ENCODE peak calls at places on chromosomes 6 and 20, in ten cellular contexts. L is GM12865, U is HFF-Myc, Q is NB4, H is heart left ventricle, Z is cardiac fibroblast, M is lung, K is tibial artery, D is breast epithelium, P is fibroblast of mammary gland. A is an unnamed sample.

GRCh38 chr6:139753198-139753861 is 378.9 kb upstream of the CITED2 start:
- DNase-seq in H (no peak), Z (peak; percentile 75), U (no peak), D (no peak), P (no peak), L (no peak), Q (no peak), M (no peak), K (no peak), A (no peak)

GRCh38 chr20:47318596-47319516 is 37.6 kb downstream of the ZMYND8 start:
- DNase-seq in L (no peak), Q (peak; percentile 78), P (peak; percentile 80), H (peak; percentile 92), M (peak; percentile 91), Z (peak; percentile 80), U (no peak), D (peak; percentile 75), K (peak; percentile 89), A (peak; percentile 77)

GRCh38 chr20:38723982-38724602 is at the start of gene SLC32A1:
- DNase-seq in L (no peak), M (no peak), Q (no peak), Z (no peak), U (no peak), H (no peak), D (no peak), K (no peak), P (no peak), A (no peak)

GRCh38 chr20:63015147-63015664 is 8.4 kb upstream of the BHLHE23 start:
- DNase-seq in D (no peak), L (no peak), U (no peak), Z (no peak), P (no peak), Q (no peak), H (no peak), K (no peak), M (no peak), A (no peak)

GRCh38 chr6:112781236-112781635 is 434.1 kb downstream of the RFPL4B start:
- DNase-seq in D (no peak), P (peak; percentile 33), K (no peak), H (no peak), U (no peak), L (peak; percentile 3), M (no peak), Q (no peak), Z (peak; percentile 60), A (no peak)

GRCh38 chr6:128508588-128509296 is 11.7 kb downstream of the PTPRK start:
- DNase-seq in Q (peak; percentile 25), P (peak; percentile 96), U (peak; percentile 75), L (no peak), D (no peak), K (no peak), M (no peak), H (no peak), Z (peak; percentile 98), A (no peak)

GRCh38 chr6:2351807-2352431 is 106.5 kb upstream of the GMDS start:
- DNase-seq in P (peak; percentile 66), M (no peak), H (no peak), L (no peak), Q (peak; percentile 22), D (no peak), U (no peak), Z (peak; percentile 84), K (no peak), A (no peak)

GRCh38 chr20:58699246-58700107 is 6.9 kb downstream of the NPEPL1 start:
- DNase-seq in D (peak; percentile 30), H (peak; percentile 17), P (no peak), U (no peak), L (no peak), M (no peak), Z (no peak), K (peak; percentile 63), Q (no peak), A (no peak)

GRCh38 chr6:150719861-150720260 is 120.2 kb downstream of the PLEKHG1 start:
- DNase-seq in M (no peak), Q (no peak), D (no peak), H (no peak), Z (no peak), K (no peak), P (no peak), L (no peak), U (no peak), A (no peak)

GRCh38 chr6:150721411-150722266 is 122.0 kb downstream of the PLEKHG1 start:
- DNase-seq in Z (no peak), U (no peak), H (no peak), M (no peak), Q (no peak), P (no peak), K (no peak), D (no peak), L (no peak), A (no peak)

GRCh38 chr6:150719099-150719767 is 119.5 kb downstream of the PLEKHG1 start:
- DNase-seq in D (no peak), Z (no peak), H (no peak), K (no peak), L (no peak), M (no peak), U (no peak), Q (no peak), P (no peak), A (no peak)

GRCh38 chr6:150723056-150723658 is 123.5 kb downstream of the PLEKHG1 start:
- DNase-seq in M (no peak), H (no peak), D (no peak), Q (no peak), K (no peak), P (no peak), U (no peak), Z (no peak), L (no peak), A (no peak)

DNA sequence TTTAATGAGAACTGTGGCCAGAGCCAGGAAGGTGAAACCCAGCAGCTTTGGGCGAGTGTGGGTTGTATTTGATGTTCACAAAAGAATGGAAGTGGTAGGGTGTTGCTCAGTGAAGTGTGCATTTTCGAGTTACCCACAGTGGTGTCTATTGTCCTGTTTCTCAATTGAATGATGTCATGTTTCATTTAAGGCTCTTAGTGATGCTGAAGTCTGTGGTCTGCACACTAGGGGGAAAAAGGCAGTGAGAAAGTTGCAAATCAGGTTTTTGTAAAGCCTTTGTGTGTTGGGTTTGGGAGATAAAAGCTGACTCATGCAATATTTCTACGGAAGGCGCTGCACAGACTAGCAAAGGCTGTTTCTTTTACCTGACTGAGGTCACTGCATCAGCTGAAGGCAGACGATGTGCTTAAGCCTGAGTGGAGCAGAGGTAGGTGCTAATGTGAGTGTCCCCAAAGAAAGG is 121.1 kb downstream of the PLEKHG1 start:
- DNase-seq in Z (peak; percentile 17), L (peak; percentile 87), Q (peak; percentile 8), P (no peak), M (no peak), D (no peak), K (no peak), H (no peak), U (no peak), A (no peak)
- H3K4me3 ChIP-seq in Z (no peak overlapping the region), L (no peak overlapping the region), Q (no peak overlapping the region), P (no peak overlapping the region), M (no peak overlapping the region), D (peak overlapping the region; percentile 33), K (no peak overlapping the region), H (no peak overlapping the region), U (no peak overlapping the region), A (no peak overlapping the region)

GRCh38 chr6:119161450-119161849 is 83.0 kb upstream of the FAM184A start:
- DNase-seq in L (no peak), M (no peak), K (no peak), U (no peak), P (no peak), Q (no peak), Z (no peak), H (no peak), D (no peak), A (no peak)

GRCh38 chr6:119163006-119163405 is 84.5 kb upstream of the FAM184A start:
- DNase-seq in M (no peak), Q (no peak), D (no peak), L (no peak), U (no peak), Z (no peak), K (no peak), H (no peak), P (no peak), A (no peak)

GRCh38 chr6:119166024-119166782 is 87.7 kb upstream of the FAM184A start:
- DNase-seq in Z (no peak), K (no peak), H (no peak), Q (no peak), U (no peak), M (no peak), P (no peak), L (no peak), D (no peak), A (no peak)

GRCh38 chr6:119160911-119161310 is 82.4 kb upstream of the FAM184A start:
- DNase-seq in D (no peak), Q (no peak), H (no peak), L (no peak), P (peak; percentile 70), M (no peak), K (no peak), U (no peak), Z (no peak), A (no peak)

GRCh38 chr6:119162134-119162761 is 83.8 kb upstream of the FAM184A start:
- DNase-seq in M (no peak), P (no peak), L (no peak), K (no peak), D (no peak), H (no peak), Q (no peak), Z (no peak), U (no peak), A (no peak)
- TF ChIP-seq CTCF in M (no peak), P (no peak), L (no peak), K (no peak), D (no peak), H (no peak), Q (no peak), Z (no peak), U (no peak), A (no peak)

DNA sequence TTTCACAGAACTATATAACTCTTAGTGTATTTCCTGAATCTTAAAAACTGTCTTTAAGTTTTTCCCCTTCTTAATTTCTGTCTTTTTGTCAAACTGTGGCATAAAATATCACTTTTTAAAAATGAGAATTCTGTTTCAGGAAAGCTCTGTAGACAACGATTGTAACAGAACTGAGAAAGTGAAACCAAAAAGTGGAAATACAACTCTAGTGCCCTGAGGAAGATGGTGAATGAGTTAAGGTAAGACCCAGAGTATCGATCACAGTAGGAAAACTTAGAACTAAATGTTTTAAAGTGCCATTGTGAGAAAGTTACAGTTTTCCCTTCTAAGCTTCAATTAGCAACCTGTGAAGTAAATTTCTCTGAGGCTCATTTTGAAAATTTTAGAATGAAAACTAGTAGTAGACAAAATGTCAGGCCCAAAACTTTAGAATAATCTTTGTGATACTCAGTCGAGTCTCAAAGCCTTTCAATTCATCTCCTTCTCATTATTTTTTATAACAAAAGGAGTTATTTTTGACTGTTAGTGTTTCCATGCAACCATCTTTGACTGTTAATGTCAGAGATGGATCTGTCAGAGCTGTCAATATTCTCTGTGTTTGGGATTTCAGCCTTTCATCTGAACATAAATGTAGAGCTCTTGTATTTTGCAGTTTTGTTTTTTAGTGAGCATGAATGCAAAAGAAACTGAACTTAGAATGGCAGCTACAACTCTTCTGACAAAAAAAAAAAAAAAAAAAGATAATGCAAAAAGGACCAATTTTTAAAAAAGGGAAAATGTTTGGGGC is 19.0 kb upstream of the TRDN start:
- DNase-seq in U (no peak), K (no peak), Q (peak; percentile 43), P (peak; percentile 38), M (no peak), L (no peak), D (no peak), H (no peak), Z (peak; percentile 9), A (no peak)
- H3K4me3 ChIP-seq in U (no peak overlapping the region), K (peak overlapping the region; percentile 29), Q (peak overlapping the region; percentile 51), P (peak overlapping the region; percentile 5), M (no peak overlapping the region), L (no peak overlapping the region), D (peak overlapping the region; percentile 25), H (peak overlapping the region; percentile 36), Z (no peak overlapping the region), A (no peak overlapping the region)

DNA sequence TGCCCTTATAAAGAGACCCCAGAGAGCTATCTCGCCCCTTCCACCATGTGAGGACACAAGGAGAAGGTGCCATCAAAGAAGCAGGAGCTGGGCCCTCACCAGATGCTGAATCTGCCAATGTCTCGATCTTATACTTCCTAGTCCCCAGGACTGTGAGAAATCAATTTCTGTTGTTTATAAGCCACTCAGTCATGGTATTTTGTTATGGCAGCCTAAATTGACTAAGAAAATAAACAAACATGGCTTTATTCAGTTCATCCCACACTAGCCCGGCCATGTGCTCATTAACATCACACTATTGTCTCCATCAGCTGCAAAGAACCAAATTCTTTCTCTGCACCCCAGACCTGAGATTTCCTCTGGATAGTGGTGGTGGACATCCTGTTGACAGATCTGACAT is 302.4 kb downstream of the PTPRT start:
- DNase-seq in L (no peak), U (no peak), Q (no peak), H (no peak), Z (no peak), D (no peak), P (no peak), K (no peak), M (no peak), A (no peak)
- TF ChIP-seq CTCF in L (no peak), U (no peak), Q (no peak), H (no peak), Z (no peak), D (no peak), P (no peak), K (no peak), M (no peak), A (no peak)

A was measured in prostate gland.